ENCODE peak calls at places on chromosomes 4 and X, in seven cellular contexts. W is NCI-H1092; R is stimulated activated CD8-positive, alpha-beta memory T cell treated with anti-CD3 and anti-CD28 coated beads, Interleukin-15, amount 100 ng/mL, for 24 hours; X is mammary epithelial cell; M is H9; G is GM23248; T is RWPE1. Z is an unnamed sample.

GRCh38 chr4:187541666-187542065 is 453.9 kb upstream of the ZFP42 start:
- DNase-seq in T (peak), W (no peak), G (peak), R (no peak), X (no peak), M (no peak), Z (peak)

GRCh38 chrX:18575744-18576143 is 96.2 kb downstream of the RS1 start:
- DNase-seq in M (no peak), T (peak), G (no peak), R (no peak), X (peak), W (no peak), Z (no peak)

GRCh38 chrX:42149786-42150185 is 226.4 kb upstream of the CASK start:
- DNase-seq in M (no peak), X (peak), T (no peak), R (no peak), G (no peak), W (no peak), Z (no peak)

GRCh38 chr4:144709793-144710525 is 64.0 kb downstream of the HHIP start:
- DNase-seq in R (no peak), G (peak), X (peak), W (no peak), M (no peak), T (peak), Z (peak)

GRCh38 chr4:41594439-41594838 is 56.5 kb downstream of the LIMCH1 start:
- DNase-seq in G (peak), M (no peak), X (no peak), T (no peak), W (no peak), R (no peak), Z (peak)

GRCh38 chr4:53012738-53013137 is 150.6 kb downstream of the RASL11B start:
- DNase-seq in M (no peak), G (peak), W (no peak), R (no peak), X (no peak), T (no peak), Z (peak)

GRCh38 chr4:8832130-8832930 is 39.3 kb downstream of the HMX1 start:
- DNase-seq in M (no peak), T (no peak), X (no peak), G (peak), R (no peak), W (no peak), Z (peak)

GRCh38 chrX:131741103-131741581 is 197.3 kb downstream of the OR13H1 start:
- DNase-seq in G (no peak), T (no peak), X (peak), R (no peak), W (no peak), M (no peak), Z (no peak)

GRCh38 chr4:144709159-144709558 is 63.2 kb downstream of the HHIP start:
- DNase-seq in G (peak), X (peak), R (no peak), W (no peak), T (no peak), M (no peak), Z (peak)

GRCh38 chr4:1746919-1747602 is 25.7 kb downstream of the TACC3 start:
- DNase-seq in G (no peak), M (no peak), W (no peak), T (no peak), X (no peak), R (no peak), Z (no peak)

GRCh38 chrX:19991350-19991718 is 473 bp upstream of the BCLAF3 start:
- DNase-seq in W (no peak), X (no peak), R (no peak), T (no peak), M (no peak), G (no peak), Z (no peak)

GRCh38 chr4:47465008-47465407 is 1.5 kb upstream of the COMMD8 start:
- DNase-seq in G (no peak), R (no peak), X (no peak), W (no peak), M (no peak), T (no peak), Z (peak)

GRCh38 chrX:81168391-81168790 is 33.3 kb downstream of the HMGN5 start:
- DNase-seq in G (no peak), M (no peak), X (no peak), T (no peak), W (no peak), R (no peak), Z (no peak)

GRCh38 chr4:156312261-156312847 is 358.7 kb upstream of the CTSO start:
- DNase-seq in X (peak), G (peak), M (no peak), W (no peak), T (no peak), R (no peak), Z (peak)

GRCh38 chr4:1384675-1385372 is 21.4 kb downstream of the NKX1-1 start:
- DNase-seq in R (no peak), G (no peak), X (no peak), M (no peak), T (no peak), W (no peak), Z (no peak)